ENCODE peak calls at places on chromosome 9, in five cellular contexts. O, K, Q, U and J are unnamed samples.

GRCh38 chr9:71285191-71285656 is 163.8 kb upstream of the TRPM3 start:
- DNase-seq in U (peak; percentile 91), O (no peak), Q (peak; percentile 68), K (peak; percentile 29), J (no peak)

GRCh38 chr9:126609711-126610388 is 3.9 kb upstream of the LMX1B start:
- DNase-seq in Q (no peak), K (no peak), O (no peak), U (no peak), J (no peak)

GRCh38 chr9:118570076-118570475 is 799.2 kb downstream of the BRINP1 start:
- DNase-seq in Q (no peak), O (no peak), K (no peak), U (no peak), J (no peak)

GRCh38 chr9:69168709-69169217 is 5.3 kb upstream of the TJP2 start:
- DNase-seq in Q (no peak), O (no peak), K (no peak), U (peak; percentile 81), J (peak; percentile 19)

GRCh38 chr9:127311239-127311741 is 46.7 kb downstream of the GARNL3 start:
- DNase-seq in K (peak; percentile 40), Q (peak; percentile 17), O (no peak), U (peak; percentile 69), J (no peak)

GRCh38 chr9:128912270-128912853 is 8.4 kb upstream of the PHYHD1 start:
- DNase-seq in Q (no peak), K (no peak), O (no peak), U (peak; percentile 53), J (no peak)

GRCh38 chr9:95225016-95225745 is 92.3 kb downstream of the FANCC start:
- DNase-seq in O (no peak), K (no peak), Q (no peak), U (no peak), J (no peak)

GRCh38 chr9:16245756-16246440 is 624.6 kb downstream of the BNC2 start:
- DNase-seq in O (no peak), K (no peak), U (no peak), Q (no peak), J (no peak)

GRCh38 chr9:93953492-93954435 is 1.4 kb downstream of the BARX1 start:
- DNase-seq in K (no peak), U (peak; percentile 50), O (no peak), Q (no peak), J (no peak)

GRCh38 chr9:133199648-133200321 is 9.3 kb downstream of the OBP2B start:
- DNase-seq in U (peak; percentile 80), O (no peak), K (peak; percentile 55), Q (no peak), J (peak; percentile 25)

GRCh38 chr9:33103381-33104110 is 27.1 kb upstream of the SMU1 start:
- DNase-seq in Q (no peak), K (no peak), O (no peak), U (no peak), J (no peak)

GRCh38 chr9:98997580-98997979 is 53.9 kb downstream of the COL15A1 start:
- DNase-seq in U (no peak), Q (no peak), O (peak; percentile 70), K (no peak), J (no peak)

GRCh38 chr9:86974421-86974820 is 27.1 kb upstream of the GAS1 start:
- DNase-seq in O (no peak), Q (no peak), K (no peak), U (no peak), J (no peak)
- TF ChIP-seq CTCF in O (no peak), Q (no peak), K (no peak), U (peak; percentile 23), J (no peak)

DNA sequence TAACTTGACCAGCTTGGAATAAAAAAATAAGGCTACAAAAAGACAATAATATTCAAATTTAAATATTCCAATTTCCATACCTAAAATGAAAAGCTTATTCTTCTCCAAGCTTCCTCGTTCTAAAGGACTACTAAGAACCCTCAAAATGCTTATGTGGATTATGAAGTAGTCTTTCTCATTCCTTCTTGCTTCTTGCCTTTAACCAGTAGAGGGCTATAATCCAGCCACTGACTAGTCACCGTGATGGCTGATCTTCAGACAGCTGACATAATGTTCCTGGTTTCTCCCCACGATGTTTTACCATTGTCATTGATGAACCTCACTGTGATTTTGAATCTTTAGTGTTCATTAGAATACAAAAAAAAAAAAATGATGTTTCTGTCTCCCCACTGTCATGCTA is 515.3 kb downstream of the TLE1 start:
- DNase-seq in K (no peak), U (peak; percentile 28), O (no peak), Q (no peak), J (no peak)
- TF ChIP-seq CTCF in K (no peak), U (peak; percentile 38), O (no peak), Q (no peak), J (no peak)

GRCh38 chr9:131608469-131609115 is 63.3 kb downstream of the PRRT1B start:
- DNase-seq in O (no peak), K (no peak), U (peak; percentile 89), Q (no peak), J (no peak)

GRCh38 chr9:131603711-131604439 is 58.6 kb downstream of the PRRT1B start:
- DNase-seq in K (no peak), O (no peak), Q (no peak), U (no peak), J (no peak)

GRCh38 chr9:131607591-131607990 is 62.3 kb downstream of the PRRT1B start:
- DNase-seq in O (no peak), Q (no peak), U (no peak), K (no peak), J (no peak)

GRCh38 chr9:131606896-131607567 is 61.7 kb downstream of the PRRT1B start:
- DNase-seq in Q (no peak), O (no peak), K (no peak), U (no peak), J (no peak)

GRCh38 chr9:131605770-131606590 is 60.7 kb downstream of the PRRT1B start:
- DNase-seq in U (no peak), O (no peak), Q (no peak), K (no peak), J (no peak)
- TF ChIP-seq CTCF in U (no peak), O (no peak), Q (no peak), K (no peak), J (no peak)

GRCh38 chr9:123426406-123426805 is 70.4 kb downstream of the CRB2 start:
- DNase-seq in K (no peak), Q (no peak), U (no peak), O (peak; percentile 28), J (no peak)
- TF ChIP-seq CTCF in K (no peak), Q (no peak), U (peak; percentile 13), O (no peak), J (no peak)

GRCh38 chr9:112870556-112870955 is 20.1 kb downstream of the SLC46A2 start:
- DNase-seq in Q (no peak), U (no peak), O (no peak), K (no peak), J (no peak)

GRCh38 chr9:112878752-112879151 is 11.9 kb downstream of the SLC46A2 start:
- DNase-seq in O (no peak), U (no peak), K (no peak), Q (no peak), J (no peak)

GRCh38 chr9:112872019-112872418 is 18.7 kb downstream of the SLC46A2 start:
- DNase-seq in Q (no peak), U (no peak), K (no peak), O (peak; percentile 18), J (no peak)

GRCh38 chr9:112869917-112870316 is 20.8 kb downstream of the SLC46A2 start:
- DNase-seq in K (no peak), U (no peak), O (no peak), Q (no peak), J (no peak)

DNA sequence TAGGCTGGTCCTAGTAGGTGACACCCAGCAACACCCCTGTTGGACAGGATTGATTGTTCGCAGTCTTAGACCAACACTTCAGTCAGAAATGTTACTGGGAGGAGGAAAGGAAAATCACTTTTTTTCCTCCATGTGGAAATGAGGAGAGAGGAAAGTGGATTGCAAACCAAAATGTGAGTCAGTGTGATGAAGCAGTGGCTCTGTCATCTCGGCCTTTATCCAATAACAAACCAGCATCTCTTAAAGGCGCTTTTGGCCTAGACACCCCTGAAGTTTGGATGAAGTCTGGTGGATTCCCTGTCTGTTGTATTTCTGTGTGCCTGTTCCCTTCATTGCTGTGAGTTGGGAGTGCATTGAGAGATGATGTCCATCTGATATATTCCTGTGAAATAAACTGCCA is 16.7 kb downstream of the SLC46A2 start:
- DNase-seq in U (no peak), Q (no peak), O (no peak), K (no peak), J (no peak)
- TF ChIP-seq CTCF in U (no peak), Q (no peak), O (no peak), K (no peak), J (no peak)

DNA sequence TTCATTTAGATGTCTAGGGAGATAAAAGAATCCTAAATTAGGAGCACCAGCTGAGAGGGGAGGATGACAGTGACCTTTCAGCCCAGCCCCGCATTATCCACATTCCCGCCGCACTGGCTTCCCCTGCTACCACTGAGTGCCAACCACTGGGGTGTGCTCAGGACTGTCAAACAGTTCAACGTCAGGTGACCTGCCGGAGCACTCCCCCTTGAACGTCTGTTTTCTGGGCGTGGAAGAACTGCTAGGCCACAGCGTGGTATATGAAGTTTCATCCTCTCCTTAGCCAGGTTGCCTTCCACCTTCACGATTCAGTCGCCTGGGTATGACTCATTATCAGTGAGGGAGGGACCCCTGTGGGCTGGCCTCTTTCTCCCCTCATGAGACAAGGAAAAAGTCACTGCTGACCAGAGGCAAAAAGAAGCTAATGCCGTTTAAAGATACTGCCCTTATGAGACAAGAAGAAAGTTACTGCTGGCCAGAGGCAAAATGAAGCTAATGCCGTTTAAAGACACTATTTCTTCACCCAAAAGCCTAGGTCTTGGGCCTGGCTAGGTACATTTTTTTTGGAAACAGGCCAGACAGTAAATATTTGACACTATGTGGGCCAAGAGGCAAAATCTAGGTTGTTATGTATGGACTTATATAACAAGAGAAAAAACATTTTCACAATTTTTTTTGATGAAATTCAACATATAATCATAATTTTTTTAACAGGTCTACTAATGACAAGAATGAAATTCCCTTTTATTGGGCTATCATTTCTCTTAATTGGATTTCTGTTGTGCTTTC is 4.6 kb downstream of the NMRK1 start:
- DNase-seq in U (peak; percentile 63), Q (no peak), K (peak; percentile 43), O (no peak), J (no peak)
- TF ChIP-seq CTCF in U (peak; percentile 33), Q (no peak), K (no peak), O (no peak), J (no peak)

DNA sequence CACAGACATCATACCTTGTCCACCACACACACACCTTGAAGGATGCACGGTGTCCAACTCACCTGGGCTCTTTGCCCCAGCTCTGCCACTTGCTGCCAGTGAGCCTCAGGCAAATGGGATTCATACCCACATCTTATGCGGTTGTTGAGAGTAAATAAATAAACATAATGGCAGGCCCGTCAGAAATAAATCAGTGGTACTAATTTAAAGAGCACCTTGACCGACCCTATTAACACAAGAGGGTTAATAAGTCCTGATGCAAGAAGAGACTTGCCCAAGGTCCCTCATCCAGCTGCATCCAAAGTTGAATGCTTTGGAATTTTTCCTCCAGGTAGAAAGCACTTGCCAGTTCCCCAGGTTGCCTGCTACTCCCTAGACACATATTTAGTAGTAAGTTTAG is 11.6 kb upstream of the AKNA start:
- DNase-seq in Q (no peak), O (no peak), K (no peak), U (no peak), J (no peak)
- TF ChIP-seq CTCF in Q (no peak), O (no peak), K (no peak), U (no peak), J (no peak)